ENCODE peak calls at places on chromosome 18, in ten cellular contexts. G is NT2/D1; W is activated gamma-delta T cell treated with anti-CD3 and anti-CD28 coated beads, Interleukin-2, amount 50 U/mL, for 16 hours; C is T-helper 2 cell; Z is transverse colon; L is CD8-positive, alpha-beta T cell; Y is Daoy; T is nephron progenitor cell; U is fibroblast of lung; K is GM04503. P is an unnamed sample.

GRCh38 chr18:75211721-75212625 is 1.4 kb downstream of the TSHZ1 start:
- DNase-seq in G (no peak), W (no peak), C (no peak), L (peak), U (peak), Z (peak), K (no peak), Y (peak), T (peak), P (peak)

GRCh38 chr18:42052137-42052708 is 97.2 kb downstream of the PIK3C3 start:
- DNase-seq in Y (no peak), K (no peak), U (peak), Z (no peak), T (no peak), C (no peak), L (no peak), W (no peak), G (no peak), P (no peak)

GRCh38 chr18:76565238-76566173 is 70.5 kb upstream of the ZNF516 start:
- DNase-seq in L (no peak), Z (peak), Y (peak), C (no peak), T (peak), K (peak), G (peak), U (peak), W (no peak), P (no peak)

GRCh38 chr18:41982942-41983660 is 28.1 kb downstream of the PIK3C3 start:
- DNase-seq in K (no peak), U (peak), W (no peak), Y (no peak), C (no peak), T (no peak), G (no peak), Z (no peak), L (no peak), P (no peak)

GRCh38 chr18:49899647-49900330 is 86.5 kb upstream of the ACAA2 start:
- DNase-seq in Z (no peak), Y (no peak), U (no peak), T (no peak), L (no peak), W (no peak), C (no peak), G (no peak), K (no peak), P (no peak)

GRCh38 chr18:6885992-6886823 is 156.7 kb downstream of the ARHGAP28 start:
- DNase-seq in L (no peak), G (peak), U (peak), Z (peak), Y (peak), C (no peak), T (peak), W (no peak), K (no peak), P (no peak)

GRCh38 chr18:79641722-79642497 is 37.7 kb upstream of the CTDP1 start:
- DNase-seq in L (no peak), U (no peak), T (no peak), Y (no peak), G (no peak), K (no peak), W (no peak), Z (no peak), C (no peak), P (no peak)

GRCh38 chr18:77423468-77423867 is 173.8 kb downstream of the GALR1 start:
- DNase-seq in U (no peak), W (no peak), T (no peak), K (no peak), C (no peak), Y (no peak), L (no peak), G (no peak), Z (no peak), P (no peak)

GRCh38 chr18:31497711-31498449 is at the start of gene DSG2:
- DNase-seq in W (no peak), L (no peak), C (no peak), G (no peak), T (peak), K (no peak), Y (peak), U (peak), Z (peak), P (no peak)

GRCh38 chr18:79736230-79736629 is 56.6 kb downstream of the CTDP1 start:
- DNase-seq in Y (no peak), K (no peak), T (no peak), Z (no peak), U (no peak), G (no peak), C (no peak), W (no peak), L (peak), P (no peak)

GRCh38 chr18:79853303-79853992 is 55.7 kb downstream of the KCNG2 start:
- DNase-seq in W (no peak), K (no peak), C (no peak), G (no peak), T (no peak), Z (no peak), U (no peak), Y (no peak), L (no peak), P (no peak)

GRCh38 chr18:52286675-52287074 is 53.3 kb upstream of the DCC start:
- DNase-seq in C (no peak), K (no peak), Y (no peak), Z (no peak), L (no peak), T (no peak), U (no peak), W (no peak), G (no peak), P (no peak)

GRCh38 chr18:22300665-22301636 is 116.8 kb downstream of the CTAGE1 start:
- DNase-seq in Z (peak), T (no peak), U (no peak), G (no peak), C (no peak), L (no peak), K (no peak), W (no peak), Y (peak), P (no peak)

GRCh38 chr18:54223568-54224241 is 764 bp downstream of the MBD2 start:
- DNase-seq in W (peak), U (peak), C (peak), G (no peak), T (peak), Z (peak), K (peak), Y (peak), L (peak), P (no peak)

GRCh38 chr18:70385474-70385873 is 96.6 kb downstream of the SOCS6 start:
- DNase-seq in T (no peak), U (no peak), L (no peak), Z (no peak), G (no peak), W (no peak), Y (no peak), K (no peak), C (no peak), P (no peak)

GRCh38 chr18:3690682-3691066 is 240.7 kb downstream of the TGIF1 start:
- DNase-seq in T (no peak), Y (no peak), W (no peak), Z (no peak), C (no peak), K (no peak), G (no peak), U (peak), L (no peak), P (no peak)

GRCh38 chr18:519019-519879 is 18.7 kb upstream of the COLEC12 start:
- DNase-seq in G (no peak), L (no peak), C (no peak), Y (peak), T (no peak), U (peak), Z (peak), W (no peak), K (no peak), P (no peak)

GRCh38 chr18:5197032-5197434 is at the start of gene AKAIN1:
- DNase-seq in T (peak), Y (peak), W (no peak), G (peak), K (no peak), U (peak), C (no peak), L (no peak), Z (peak), P (no peak)

GRCh38 chr18:78410094-78410786 is 569.4 kb upstream of the SALL3 start:
- DNase-seq in C (no peak), L (no peak), U (no peak), Z (no peak), G (no peak), T (no peak), W (no peak), Y (no peak), K (no peak), P (no peak)

GRCh38 chr18:34600874-34601273 is 109.2 kb upstream of the DTNA start:
- DNase-seq in W (no peak), G (no peak), U (no peak), L (no peak), K (no peak), Z (no peak), C (no peak), Y (no peak), T (no peak), P (no peak)

P was measured in central memory CD4-positive, alpha-beta T cell.